ENCODE peak calls at places on chromosome 16, in seven cellular contexts. I is fibroblast of pulmonary artery, R is ascending aorta, J is NAMALWA, O is NCI-H1092, B is neural crest cell, P is NCI-H446. A is an unnamed sample.

GRCh38 chr16:21663889-21664647 is at the start of gene OTOA:
- DNase-seq in I (no peak), B (no peak), J (no peak), P (no peak), R (peak; percentile 50), O (no peak), A (no peak)

GRCh38 chr16:69286941-69287713 is 24.0 kb upstream of the VPS4A start:
- DNase-seq in J (peak; percentile 82), B (peak; percentile 18), O (peak; percentile 54), I (peak; percentile 87), P (no peak), R (peak; percentile 88), A (peak; percentile 33)

GRCh38 chr16:47046726-47047602 is 73.5 kb upstream of the DNAJA2 start:
- DNase-seq in O (no peak), I (no peak), P (no peak), J (no peak), R (no peak), B (no peak), A (no peak)

GRCh38 chr16:14196011-14196410 is 124.9 kb downstream of the MRTFB start:
- DNase-seq in P (no peak), I (peak; percentile 65), R (no peak), B (no peak), J (no peak), O (no peak), A (no peak)

GRCh38 chr16:29994613-29995329 is 646 bp downstream of the HIRIP3 start:
- DNase-seq in O (no peak), R (no peak), J (no peak), I (peak; percentile 36), B (no peak), P (no peak), A (no peak)

GRCh38 chr16:79599256-79599836 is 1.2 kb downstream of the MAF start:
- DNase-seq in B (peak; percentile 27), R (peak; percentile 68), O (peak; percentile 63), P (no peak), J (no peak), I (no peak), A (no peak)

GRCh38 chr16:20853981-20854620 is 46.1 kb downstream of the DCUN1D3 start:
- DNase-seq in O (no peak), P (no peak), R (no peak), B (no peak), I (no peak), J (no peak), A (no peak)

GRCh38 chr16:1791943-1792812 is 1.3 kb downstream of the IGFALS start:
- DNase-seq in B (no peak), R (no peak), P (no peak), I (no peak), O (no peak), J (no peak), A (no peak)

GRCh38 chr16:48430890-48431289 is 45.7 kb upstream of the SIAH1 start:
- DNase-seq in O (no peak), P (no peak), I (no peak), B (no peak), J (peak; percentile 43), R (no peak), A (no peak)

GRCh38 chr16:69325784-69326171 is 4.6 kb downstream of the PDF start:
- DNase-seq in J (no peak), R (peak; percentile 51), P (no peak), I (no peak), B (no peak), O (no peak), A (no peak)

GRCh38 chr16:11099672-11100195 is 155.4 kb downstream of the CLEC16A start:
- DNase-seq in R (no peak), J (peak; percentile 27), P (no peak), O (no peak), B (no peak), I (no peak), A (no peak)

GRCh38 chr16:80640316-80640715 is 99.5 kb downstream of the DYNLRB2 start:
- DNase-seq in J (no peak), I (no peak), O (no peak), P (no peak), B (no peak), R (no peak), A (no peak)

GRCh38 chr16:11094075-11094593 is 149.8 kb downstream of the CLEC16A start:
- DNase-seq in B (no peak), O (no peak), R (no peak), I (peak; percentile 48), P (no peak), J (peak; percentile 71), A (peak; percentile 50)

GRCh38 chr16:2473999-2474876 is 689 bp upstream of the TBC1D24 start:
- DNase-seq in J (peak; percentile 70), P (no peak), I (peak; percentile 37), B (peak; percentile 31), O (no peak), R (no peak), A (no peak)

GRCh38 chr16:3187798-3188674 is at the start of gene OR1F1:
- DNase-seq in R (no peak), P (no peak), I (peak; percentile 39), B (peak; percentile 35), O (no peak), J (no peak), A (peak; percentile 72)

GRCh38 chr16:5215911-5216310 is 118.3 kb upstream of the EEF2KMT start:
- DNase-seq in J (no peak), R (no peak), I (no peak), B (no peak), O (no peak), P (no peak), A (no peak)

GRCh38 chr16:2519711-2520080 is 475 bp upstream of the AMDHD2 start:
- DNase-seq in O (no peak), J (no peak), P (no peak), I (no peak), B (no peak), R (no peak), A (no peak)